ENCODE peak calls at places on chromosomes 12 and 14, in four cellular contexts. G is stimulated activated CD4-positive, alpha-beta T cell treated with anti-CD3 and anti-CD28 coated beads, Interleukin-2, amount 100 ng/mL, for 48 hours; Z is AG08395; A is GM04503. S is an unnamed sample.

GRCh38 chr14:52527052-52527451 is 25.3 kb downstream of the TXNDC16 start:
- DNase-seq in G (no peak), Z (no peak), A (no peak), S (no peak)

GRCh38 chr12:131637986-131638385 is 72.9 kb upstream of the SFSWAP start:
- DNase-seq in G (no peak), Z (no peak), A (no peak), S (no peak)

GRCh38 chr14:77319416-77319815 is 1.3 kb downstream of the POMT2 start:
- DNase-seq in G (no peak), Z (no peak), A (no peak), S (no peak)

GRCh38 chr12:2904260-2904659 is 13.6 kb downstream of the TULP3 start:
- DNase-seq in G (no peak), Z (no peak), A (no peak), S (no peak)

GRCh38 chr12:95633049-95633545 is 81.8 kb upstream of the USP44 start:
- DNase-seq in G (no peak), Z (peak), A (peak), S (no peak)

GRCh38 chr14:92460916-92461579 is 52.5 kb upstream of the RIN3 start:
- DNase-seq in G (no peak), Z (peak), A (peak), S (no peak)

GRCh38 chr12:93447555-93448265 is 6.0 kb upstream of the UBE2N start:
- DNase-seq in G (no peak), Z (no peak), A (no peak), S (no peak)

GRCh38 chr14:50285861-50286260 is 26.2 kb downstream of the L2HGDH start:
- DNase-seq in G (no peak), Z (no peak), A (no peak), S (no peak)

GRCh38 chr14:99391671-99392070 is 89.0 kb downstream of the SETD3 start:
- DNase-seq in G (no peak), Z (peak), A (peak), S (no peak)

GRCh38 chr12:54411398-54412241 is 7.4 kb downstream of the ITGA5 start:
- DNase-seq in G (peak), Z (peak), A (peak), S (no peak)

GRCh38 chr12:89016970-89017778 is 335.1 kb downstream of the DUSP6 start:
- DNase-seq in G (peak), Z (peak), A (no peak), S (no peak)

GRCh38 chr12:4664111-4664510 is 15.2 kb downstream of the NDUFA9 start:
- DNase-seq in G (no peak), Z (peak), A (peak), S (no peak)

GRCh38 chr12:29041621-29042020 is 107.5 kb upstream of the FAR2 start:
- DNase-seq in G (no peak), Z (peak), A (peak), S (no peak)

GRCh38 chr14:64646103-64646502 is 58.1 kb upstream of the PLEKHG3 start:
- DNase-seq in G (no peak), Z (peak), A (no peak), S (no peak)

GRCh38 chr14:32087173-32087861 is 10.2 kb downstream of the ARHGAP5 start:
- DNase-seq in G (no peak), Z (peak), A (no peak), S (no peak)

GRCh38 chr12:124861898-124862676 is 1.6 kb downstream of the SCARB1 start:
- DNase-seq in G (no peak), Z (no peak), A (no peak), S (no peak)